ENCODE peak calls at places on chromosomes 2 and 18, in five cellular contexts. V, P, O, E and T are unnamed samples.

GRCh38 chr18:79772108-79772864 is 25.5 kb upstream of the KCNG2 start:
- DNase-seq in O (no peak), P (no peak), E (no peak), V (no peak), T (no peak)

GRCh38 chr2:99488999-99489757 is 639 bp downstream of the REV1 start:
- DNase-seq in P (peak; percentile 88), E (peak; percentile 55), V (peak; percentile 62), O (no peak), T (peak; percentile 59)

GRCh38 chr2:134718095-134718955 is 475 bp downstream of the TMEM163 start:
- DNase-seq in O (no peak), V (no peak), P (peak; percentile 69), E (no peak), T (no peak)

GRCh38 chr2:191350826-191351225 is 105.6 kb downstream of the MYO1B start:
- DNase-seq in E (peak; percentile 40), V (no peak), P (no peak), O (no peak), T (no peak)

GRCh38 chr2:46067501-46068292 is 229.5 kb upstream of the EPAS1 start:
- DNase-seq in P (no peak), O (peak; percentile 93), V (no peak), E (peak; percentile 99), T (peak; percentile 99)

GRCh38 chr2:173631123-173631450 is 276.4 kb downstream of the CDCA7 start:
- DNase-seq in E (peak; percentile 26), O (no peak), V (no peak), P (no peak), T (peak; percentile 42)

GRCh38 chr2:46257476-46257875 is 39.7 kb upstream of the EPAS1 start:
- DNase-seq in E (peak; percentile 80), P (no peak), V (no peak), O (peak; percentile 38), T (peak; percentile 89)

GRCh38 chr2:221808488-221808887 is 236.4 kb upstream of the EPHA4 start:
- DNase-seq in O (no peak), E (no peak), P (no peak), V (no peak), T (no peak)

GRCh38 chr2:224101820-224102630 is 62.9 kb upstream of the SERPINE2 start:
- DNase-seq in P (no peak), E (peak; percentile 100), V (no peak), O (peak; percentile 90), T (peak; percentile 99)

GRCh38 chr2:14614011-14614410 is 18.5 kb upstream of the LRATD1 start:
- DNase-seq in E (peak; percentile 47), O (no peak), V (no peak), P (no peak), T (no peak)
- TF ChIP-seq CTCF in E (no peak), O (no peak), V (no peak), P (no peak), T (no peak)

GRCh38 chr18:37529863-37530262 is 35.7 kb downstream of the CELF4 start:
- DNase-seq in E (no peak), V (no peak), O (no peak), P (no peak), T (no peak)
- H3K4me3 ChIP-seq in E (no peak overlapping the region), V (no peak overlapping the region), O (no peak overlapping the region), P (no peak overlapping the region), T (no peak overlapping the region)

GRCh38 chr2:143579456-143579855 is 450.2 kb downstream of the ARHGAP15 start:
- DNase-seq in E (no peak), V (no peak), P (no peak), O (no peak), T (no peak)

GRCh38 chr2:143575340-143575739 is 446.1 kb downstream of the ARHGAP15 start:
- DNase-seq in V (no peak), E (no peak), P (no peak), O (no peak), T (peak; percentile 17)

GRCh38 chr2:143577489-143577888 is 448.3 kb downstream of the ARHGAP15 start:
- DNase-seq in P (no peak), V (no peak), O (no peak), E (no peak), T (no peak)

GRCh38 chr2:143572421-143572820 is 443.2 kb downstream of the ARHGAP15 start:
- DNase-seq in E (no peak), V (no peak), P (no peak), O (no peak), T (no peak)

DNA sequence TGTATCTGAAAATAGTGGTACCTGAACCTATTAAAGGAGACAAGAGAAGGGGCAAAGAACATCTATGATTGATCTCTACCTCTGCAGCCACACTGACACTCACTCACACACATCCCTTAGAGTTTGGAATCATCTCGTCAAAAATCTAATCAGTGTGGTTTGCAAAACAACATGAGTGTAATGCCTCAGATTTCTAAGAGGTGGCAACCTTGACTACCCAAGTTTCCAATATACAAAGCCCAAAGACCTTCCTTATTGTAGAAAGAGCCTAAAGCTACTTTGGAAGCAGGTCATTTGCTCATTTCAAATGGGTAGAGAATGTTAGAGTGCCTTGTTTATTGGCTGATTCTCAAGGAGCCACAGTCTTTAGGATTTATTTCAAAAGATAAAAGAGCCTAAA is 444.9 kb downstream of the ARHGAP15 start:
- DNase-seq in E (no peak), V (no peak), P (no peak), O (no peak), T (no peak)
- TF ChIP-seq CTCF in E (peak; percentile 4), V (no peak), P (no peak), O (no peak), T (no peak)

GRCh38 chr2:202624133-202624532 is 10.6 kb upstream of the FAM117B start:
- DNase-seq in V (no peak), E (no peak), P (no peak), O (no peak), T (no peak)
- H3K4me3 ChIP-seq in V (no peak overlapping the region), E (no peak overlapping the region), P (no peak overlapping the region), O (no peak overlapping the region), T (no peak overlapping the region)